ENCODE peak calls at places on chromosomes 16 and 17, in four cellular contexts. S, K, G and M are unnamed samples.

GRCh38 chr16:57029161-57030160 is 40.1 kb downstream of the NLRC5 start:
- DNase-seq in S (no peak), K (no peak), G (no peak), M (no peak)

GRCh38 chr16:68640972-68641371 is 4.1 kb upstream of the CDH3 start:
- DNase-seq in S (no peak), K (no peak), G (no peak), M (no peak)

GRCh38 chr17:18377437-18378204 is at the start of gene EVPLL:
- DNase-seq in S (no peak), K (no peak), G (no peak), M (peak)

GRCh38 chr16:673399-673991 is 2.0 kb upstream of the RHBDL1 start:
- DNase-seq in S (no peak), K (no peak), G (no peak), M (no peak)

GRCh38 chr16:82440336-82440735 is 186.4 kb upstream of the CDH13 start:
- DNase-seq in S (no peak), K (no peak), G (no peak), M (no peak)

GRCh38 chr16:11190585-11191565 is 65.1 kb downstream of the SOCS1 start:
- DNase-seq in S (no peak), K (no peak), G (no peak), M (no peak)

GRCh38 chr16:85923153-85924021 is 24.4 kb downstream of the IRF8 start:
- DNase-seq in S (no peak), K (no peak), G (no peak), M (no peak)

GRCh38 chr16:719815-720506 is 985 bp upstream of the ANTKMT start:
- DNase-seq in S (no peak), K (no peak), G (peak), M (peak)

GRCh38 chr16:19384656-19385055 is 33.0 kb upstream of the TMC5 start:
- DNase-seq in S (no peak), K (no peak), G (no peak), M (no peak)

GRCh38 chr17:14737984-14738651 is 437.2 kb downstream of the HS3ST3B1 start:
- DNase-seq in S (no peak), K (no peak), G (peak), M (no peak)

GRCh38 chr17:57092171-57092570 is 7.1 kb downstream of the AKAP1 start:
- DNase-seq in S (no peak), K (no peak), G (no peak), M (no peak)
- TF ChIP-seq JUND in S (no peak), K (no peak), G (no peak), M (no peak)

GRCh38 chr17:68239967-68240366 is 7.9 kb upstream of the AMZ2 start:
- DNase-seq in S (no peak), K (no peak), G (no peak), M (no peak)
- TF ChIP-seq TCF12 in S (no peak), K (no peak), G (no peak), M (no peak)

DNA sequence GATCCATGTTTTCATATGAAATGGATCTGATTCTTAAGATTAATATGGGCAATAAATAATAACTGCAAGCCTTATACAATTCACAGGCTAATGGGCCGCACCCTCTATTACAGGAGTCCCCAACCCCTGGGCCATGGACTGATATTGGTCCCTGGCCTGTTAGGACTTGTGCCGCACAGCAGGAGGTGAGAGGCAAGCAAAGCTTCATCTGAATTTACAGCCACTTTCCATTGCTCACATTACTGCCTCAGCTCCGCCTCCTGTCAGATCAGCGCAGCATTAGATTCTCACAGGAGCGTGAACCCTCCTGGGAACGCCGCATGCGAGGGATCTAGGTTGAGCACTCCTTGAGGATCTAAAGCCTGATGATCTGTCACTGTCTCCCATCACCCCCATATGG is 26.8 kb downstream of the METTL16 start:
- DNase-seq in S (peak), K (no peak), G (no peak), M (no peak)
- TF ChIP-seq TAF1 in S (no peak), K (no peak), G (no peak), M (no peak)

DNA sequence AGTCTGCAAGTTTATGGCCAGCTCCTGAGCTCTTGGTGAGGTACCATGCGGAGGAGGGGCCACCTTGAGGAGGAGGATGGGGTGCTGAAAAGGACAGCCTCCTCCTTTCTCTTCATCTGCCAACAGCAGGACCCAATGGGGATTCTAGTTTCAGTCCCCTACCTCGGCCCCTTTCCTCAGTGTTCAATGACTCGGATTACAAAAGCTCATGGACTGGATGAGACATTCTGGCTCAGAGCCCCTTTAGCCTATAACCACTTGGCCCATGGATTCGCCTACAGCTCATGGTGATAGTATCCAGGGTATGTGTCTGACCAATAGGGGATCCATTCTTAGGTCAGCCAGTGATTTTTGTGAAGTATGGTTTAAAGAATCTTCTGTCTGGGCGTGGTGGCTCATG is 8.5 kb upstream of the PIK3R6 start:
- DNase-seq in S (no peak), K (no peak), G (no peak), M (no peak)
- TF ChIP-seq JUND in S (no peak), K (no peak), G (no peak), M (no peak)

GRCh38 chr16:30004424-30004776 is 6.4 kb downstream of the DOC2A start:
- DNase-seq in S (no peak), K (no peak), G (no peak), M (peak)
- TF ChIP-seq TCF12 in S (no peak), K (no peak), G (no peak), M (no peak)

GRCh38 chr16:23504076-23504452 is 6.2 kb downstream of the GGA2 start:
- DNase-seq in S (no peak), K (no peak), G (no peak), M (no peak)
- TF ChIP-seq TAF1 in S (no peak), K (no peak), G (no peak), M (no peak)

GRCh38 chr17:45968732-45969131 is 30.3 kb upstream of the STH start:
- DNase-seq in S (no peak), K (no peak), G (no peak), M (no peak)

GRCh38 chr17:45969726-45970125 is 29.3 kb upstream of the STH start:
- DNase-seq in S (no peak), K (no peak), G (no peak), M (no peak)

GRCh38 chr17:45972531-45972930 is 26.5 kb upstream of the STH start:
- DNase-seq in S (no peak), K (no peak), G (no peak), M (no peak)

GRCh38 chr17:45971698-45972141 is 27.3 kb upstream of the STH start:
- DNase-seq in S (peak), K (no peak), G (no peak), M (no peak)

GRCh38 chr17:45970659-45971058 is 28.4 kb upstream of the STH start:
- DNase-seq in S (no peak), K (no peak), G (no peak), M (no peak)
- TF ChIP-seq JUND in S (no peak), K (no peak), G (no peak), M (no peak)